ENCODE peak calls at places on chromosomes 2 and 18, in six cellular contexts. G is T-helper 1 cell, N is occipital lobe, I is HCT116, Q is glutamatergic neuron, W is chondrocyte. P is an unnamed sample.

GRCh38 chr2:113834057-113834720 is 55.7 kb upstream of the ACTR3 start:
- DNase-seq in I (no peak), Q (no peak), W (no peak), G (no peak), N (no peak), P (no peak)

GRCh38 chr2:200077210-200077650 is 121.8 kb downstream of the MAIP1 start:
- DNase-seq in Q (no peak), W (no peak), G (no peak), I (no peak), N (no peak), P (no peak)

GRCh38 chr18:61982475-61982874 is 89.7 kb upstream of the RNF152 start:
- DNase-seq in N (no peak), Q (no peak), W (no peak), G (no peak), I (no peak), P (no peak)

GRCh38 chr2:128440666-128441340 is 122.1 kb upstream of the HS6ST1 start:
- DNase-seq in Q (no peak), N (no peak), W (no peak), G (no peak), I (no peak), P (no peak)

GRCh38 chr2:120669121-120669952 is 66.3 kb upstream of the GLI2 start:
- DNase-seq in I (peak; percentile 38), G (no peak), Q (peak; percentile 81), W (no peak), N (no peak), P (no peak)

GRCh38 chr2:39593439-39594393 is 72.0 kb upstream of the TMEM178A start:
- DNase-seq in Q (no peak), W (no peak), G (no peak), N (no peak), I (peak; percentile 12), P (no peak)

GRCh38 chr2:96342085-96342484 is 6.5 kb downstream of the NCAPH start:
- DNase-seq in N (no peak), Q (no peak), G (peak; percentile 78), I (no peak), W (no peak), P (no peak)

GRCh38 chr2:30886101-30886500 is 78.9 kb upstream of the CAPN13 start:
- DNase-seq in G (no peak), Q (no peak), N (no peak), I (no peak), W (no peak), P (no peak)

GRCh38 chr2:85712261-85712660 is 18.1 kb downstream of the GNLY start:
- DNase-seq in Q (no peak), G (no peak), N (no peak), I (no peak), W (no peak), P (no peak)

GRCh38 chr18:63553117-63553516 is 10.9 kb downstream of the SERPINB12 start:
- DNase-seq in N (no peak), G (no peak), W (no peak), I (peak; percentile 15), Q (no peak), P (no peak)

GRCh38 chr2:54030814-54031213 is 60.0 kb upstream of the PSME4 start:
- DNase-seq in I (no peak), Q (no peak), N (no peak), G (no peak), W (no peak), P (no peak)

P was measured in caudate nucleus.